ENCODE peak calls at places on chromosomes 16 and 17, in ten cellular contexts. Z is tibial nerve, Y is lung, C is transverse colon, T is psoas muscle, G is ovary, X is breast epithelium, L is suprapubic skin, F is mucosa of descending colon, J is tibial artery. W is an unnamed sample.

GRCh38 chr17:70378005-70378404 is 208.7 kb downstream of the KCNJ2 start:
- DNase-seq in X (no peak), Z (no peak), F (no peak), C (no peak), J (no peak), L (no peak), T (no peak), G (no peak), Y (no peak), W (no peak)

GRCh38 chr16:3488801-3489200 is 6.5 kb downstream of the C16orf90 start:
- DNase-seq in C (no peak), Y (no peak), Z (no peak), T (no peak), G (no peak), F (no peak), L (no peak), X (no peak), J (no peak), W (no peak)

GRCh38 chr17:30906101-30906911 is at the start of gene TEFM:
- DNase-seq in J (peak; percentile 93), L (peak; percentile 95), Y (peak; percentile 90), G (peak; percentile 92), F (peak; percentile 92), Z (peak; percentile 68), T (peak; percentile 89), C (peak; percentile 91), X (peak; percentile 76), W (peak; percentile 51)

GRCh38 chr16:89720520-89720858 is 209 bp downstream of the VPS9D1 start:
- DNase-seq in G (peak; percentile 85), Z (no peak), F (peak; percentile 83), J (no peak), T (peak; percentile 45), X (no peak), C (peak; percentile 75), L (no peak), Y (peak; percentile 48), W (no peak)

GRCh38 chr16:59060212-59060611 is 326.1 kb upstream of the GOT2 start:
- DNase-seq in L (no peak), F (no peak), X (no peak), G (no peak), Y (no peak), Z (no peak), C (no peak), T (no peak), J (no peak), W (no peak)

GRCh38 chr16:11094075-11094593 is 149.8 kb downstream of the CLEC16A start:
- DNase-seq in F (no peak), Y (peak; percentile 48), Z (no peak), L (no peak), G (no peak), J (no peak), X (no peak), T (no peak), C (peak; percentile 44), W (no peak)

GRCh38 chr16:66399930-66400329 is 27.2 kb upstream of the BEAN1 start:
- DNase-seq in X (no peak), Y (no peak), L (peak; percentile 28), C (no peak), F (no peak), G (no peak), J (peak; percentile 23), T (no peak), Z (no peak), W (no peak)

GRCh38 chr16:75911896-75912295 is 185.6 kb upstream of the CPHXL start:
- DNase-seq in T (no peak), G (no peak), Z (no peak), X (no peak), F (no peak), L (no peak), J (no peak), C (no peak), Y (no peak), W (no peak)

GRCh38 chr17:51056813-51057510 is 63.7 kb downstream of the SPAG9 start:
- DNase-seq in C (no peak), L (no peak), G (no peak), F (no peak), J (no peak), Y (no peak), Z (no peak), X (no peak), T (peak; percentile 24), W (no peak)

GRCh38 chr17:47719411-47720152 is 13.5 kb upstream of the TBX21 start:
- DNase-seq in F (no peak), L (no peak), T (no peak), J (no peak), X (no peak), C (no peak), Z (no peak), Y (no peak), G (no peak), W (no peak)

DNA sequence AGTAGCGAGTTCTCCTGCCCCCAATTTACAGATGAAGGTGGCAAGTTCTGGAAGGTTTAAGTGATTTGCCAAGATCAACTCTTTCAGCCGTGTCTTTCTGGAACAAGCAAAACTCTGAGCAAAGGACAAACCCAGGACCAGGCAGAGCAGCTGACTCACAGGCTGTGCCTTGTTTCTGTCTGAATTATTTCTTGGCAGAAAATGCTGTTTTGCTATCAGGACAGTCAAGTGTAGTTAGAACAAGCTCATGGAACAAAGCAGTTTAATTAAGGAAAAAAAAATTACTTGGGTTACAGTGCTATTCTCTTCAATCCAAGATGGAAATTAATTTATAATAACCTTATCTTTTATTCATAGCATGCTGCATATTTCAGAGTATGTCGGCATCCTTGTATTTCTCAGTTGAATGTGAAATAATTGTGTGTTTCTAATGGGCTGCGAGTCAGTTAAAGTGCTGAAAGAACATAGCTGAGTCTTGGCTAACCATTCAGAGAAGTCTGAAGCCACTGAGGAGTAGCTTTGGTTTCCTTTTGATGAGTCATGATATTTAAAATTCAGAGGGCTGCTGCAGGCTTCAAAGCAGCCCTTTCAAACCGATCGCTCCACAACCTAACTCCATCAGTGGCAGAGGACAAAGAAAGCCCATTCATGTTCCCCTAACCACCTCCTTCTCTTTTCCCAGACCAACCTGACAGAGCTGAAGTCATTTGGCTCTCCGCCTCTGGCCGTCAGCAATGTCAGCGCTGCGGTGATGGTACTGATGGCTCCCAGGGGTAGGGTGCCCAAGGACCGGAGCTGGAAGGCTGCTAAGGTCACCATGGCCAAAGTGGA is 143.7 kb downstream of the ZNF18 start:
- DNase-seq in L (no peak), Y (no peak), C (no peak), G (no peak), X (no peak), Z (peak; percentile 18), T (no peak), J (no peak), F (no peak), W (no peak)
- H3K4me3 ChIP-seq in L (no peak overlapping the region), Y (no peak overlapping the region), C (no peak overlapping the region), G (no peak overlapping the region), X (no peak overlapping the region), Z (no peak overlapping the region), T (no peak overlapping the region), J (no peak overlapping the region), F (no peak overlapping the region), W (no peak overlapping the region)

GRCh38 chr16:79295746-79296145 is 304.8 kb downstream of the MAF start:
- DNase-seq in X (no peak), Y (no peak), C (no peak), T (no peak), J (no peak), F (no peak), Z (no peak), L (no peak), G (no peak), W (no peak)
- H3K4me1 ChIP-seq in X (no peaks in the 10 kb centered on the region), Y (no peaks in the 10 kb centered on the region), C (no peaks in the 10 kb centered on the region), T (no peaks in the 10 kb centered on the region), J (no peaks in the 10 kb centered on the region), F (no peaks in the 10 kb centered on the region), Z (no peaks in the 10 kb centered on the region), L (no peaks in the 10 kb centered on the region), G (peaks cover 5% of the 10 kb centered on the region), W (no peaks in the 10 kb centered on the region)

DNA sequence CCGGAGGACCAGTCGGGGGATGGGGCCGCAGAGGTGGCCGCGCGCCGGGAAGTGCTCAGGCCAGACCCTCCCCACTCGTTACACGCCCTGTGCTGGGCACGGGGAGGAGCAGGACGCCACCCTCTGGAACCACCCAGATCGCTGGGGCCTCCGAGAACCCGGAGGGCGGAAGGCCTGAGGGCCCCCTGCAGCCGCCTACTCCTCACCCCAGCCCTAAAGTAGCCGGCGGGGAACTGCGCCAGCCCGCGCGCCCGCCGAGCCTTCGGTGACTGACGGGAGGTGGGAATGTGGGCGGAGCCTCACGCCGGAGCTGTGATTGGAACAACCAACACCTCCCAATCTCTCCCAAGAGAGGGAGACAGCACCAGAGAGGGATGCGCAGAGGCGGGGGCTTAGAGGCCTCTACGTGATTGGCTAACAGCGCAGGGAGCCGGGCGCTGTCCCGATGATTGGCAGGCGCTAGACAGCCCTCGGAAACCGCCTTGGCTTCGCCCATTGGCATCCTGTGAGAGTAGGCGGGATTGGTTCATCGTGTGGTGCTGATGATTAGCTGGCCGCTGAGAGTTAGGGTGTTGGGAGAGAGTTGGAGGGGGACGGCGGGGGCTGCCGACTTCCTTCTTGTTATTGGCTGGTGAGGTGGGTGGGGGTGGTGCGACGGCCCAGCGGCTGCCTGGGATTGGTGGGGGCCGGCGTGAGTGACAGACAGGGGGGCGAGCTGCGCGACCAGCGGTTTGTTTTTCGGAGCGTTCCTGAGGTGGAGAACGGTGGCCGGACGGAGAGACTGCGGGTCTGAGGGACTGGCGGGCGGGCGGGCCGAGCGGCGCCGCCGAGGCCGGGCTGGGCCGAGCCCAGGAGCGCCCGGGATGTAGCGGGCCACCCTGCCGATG is at the start of gene MAP3K3:
- DNase-seq in J (peak; percentile 100), C (peak; percentile 99), T (peak; percentile 98), G (peak; percentile 98), F (peak; percentile 99), Z (peak; percentile 99), Y (peak; percentile 100), L (peak; percentile 100), X (peak; percentile 100), W (peak; percentile 98)
- TF ChIP-seq CTCF in J (no peak), C (no peak), T (peak; percentile 12), G (peak; percentile 14), F (peak; percentile 27), Z (peak; percentile 36), Y (no peak), L (peak; percentile 11), X (no peak), W (no peak)

GRCh38 chr16:57804111-57804837 is 2.0 kb upstream of the KIFC3 start:
- DNase-seq in C (no peak), J (no peak), X (no peak), L (no peak), Z (no peak), Y (no peak), G (no peak), T (no peak), F (peak; percentile 5), W (no peak)

GRCh38 chr16:57801098-57801855 is 1.0 kb downstream of the KIFC3 start:
- DNase-seq in X (no peak), F (peak; percentile 16), C (no peak), G (no peak), J (no peak), T (no peak), Y (no peak), L (no peak), Z (no peak), W (no peak)

GRCh38 chr16:57801856-57802634 is at the start of gene KIFC3:
- DNase-seq in G (peak; percentile 90), J (peak; percentile 92), X (no peak), F (peak; percentile 87), Z (peak; percentile 63), C (peak; percentile 74), T (peak; percentile 86), L (peak; percentile 91), Y (peak; percentile 81), W (peak; percentile 65)

GRCh38 chr16:57803413-57803990 is 1.2 kb upstream of the KIFC3 start:
- DNase-seq in C (no peak), X (no peak), L (no peak), G (no peak), F (peak; percentile 50), J (no peak), T (no peak), Z (no peak), Y (no peak), W (no peak)

GRCh38 chr16:57802635-57803412 is 533 bp upstream of the KIFC3 start:
- DNase-seq in T (no peak), L (no peak), F (peak; percentile 57), X (no peak), G (no peak), C (no peak), J (no peak), Y (no peak), Z (no peak), W (no peak)
- H3K4me3 ChIP-seq in T (peak overlapping the region; percentile 67), L (peak overlapping the region; percentile 64), F (no peak overlapping the region), X (peak overlapping the region; percentile 62), G (peak overlapping the region; percentile 47), C (peak overlapping the region; percentile 63), J (peak overlapping the region; percentile 60), Y (peak overlapping the region; percentile 65), Z (peak overlapping the region; percentile 51), W (peak overlapping the region; percentile 87)